ENCODE peak calls at places on chromosomes 2 and 18, in eight cellular contexts. K, J, I, R, D, E, X and H are unnamed samples.

GRCh38 chr2:107633580-107634147 is 193.0 kb upstream of the RGPD4 start:
- DNase-seq in X (peak; percentile 85), K (no peak), D (no peak), I (no peak), R (no peak), E (no peak), J (no peak), H (no peak)

GRCh38 chr2:92073036-92073814 is 2798.0 kb upstream of the TEKT4 start:
- DNase-seq in K (peak; percentile 8), I (no peak), J (no peak), X (no peak), D (no peak), E (peak; percentile 1), R (no peak), H (no peak)

GRCh38 chr2:137943035-137943830 is 21.0 kb upstream of the HNMT start:
- DNase-seq in K (no peak), J (no peak), X (no peak), I (no peak), E (no peak), R (no peak), D (peak; percentile 22), H (no peak)

GRCh38 chr2:176121377-176122111 is 975 bp upstream of the HOXD9 start:
- DNase-seq in E (no peak), K (no peak), R (no peak), J (no peak), I (no peak), D (no peak), X (no peak), H (no peak)

GRCh38 chr2:158197940-158198339 is 96.3 kb downstream of the UPP2 start:
- DNase-seq in K (no peak), I (no peak), D (peak; percentile 46), E (no peak), R (no peak), J (no peak), X (no peak), H (no peak)

GRCh38 chr2:32976409-32977063 is 29.8 kb downstream of the LTBP1 start:
- DNase-seq in J (no peak), R (no peak), K (no peak), I (no peak), X (no peak), D (no peak), E (peak; percentile 66), H (no peak)

GRCh38 chr18:22694954-22695353 is 238.2 kb upstream of the RBBP8 start:
- DNase-seq in I (peak; percentile 63), E (no peak), D (no peak), J (peak; percentile 57), K (no peak), X (peak; percentile 98), R (peak; percentile 61), H (no peak)

GRCh38 chr2:10911291-10912075 is at the start of gene KCNF1:
- DNase-seq in J (no peak), D (no peak), K (peak; percentile 53), X (peak; percentile 65), I (no peak), R (peak; percentile 79), E (no peak), H (no peak)

GRCh38 chr2:109645412-109646184 is 31.4 kb downstream of the SOWAHC start:
- DNase-seq in J (no peak), D (no peak), E (no peak), K (no peak), X (no peak), R (no peak), I (no peak), H (no peak)

GRCh38 chr2:43737097-43737854 is 36.6 kb upstream of the DYNC2LI1 start:
- DNase-seq in E (no peak), X (peak; percentile 90), I (peak; percentile 18), R (no peak), D (no peak), J (no peak), K (no peak), H (no peak)

GRCh38 chr2:26691140-26691539 is 1.4 kb upstream of the KCNK3 start:
- DNase-seq in R (no peak), E (no peak), I (no peak), J (no peak), X (no peak), K (no peak), D (no peak), H (no peak)

GRCh38 chr2:26691881-26692813 is at the start of gene KCNK3:
- DNase-seq in E (peak; percentile 43), D (peak; percentile 40), K (peak; percentile 75), R (peak; percentile 50), J (no peak), X (peak; percentile 25), I (no peak), H (no peak)

GRCh38 chr2:26694001-26694400 is 1.5 kb downstream of the KCNK3 start:
- DNase-seq in K (no peak), R (no peak), X (no peak), J (no peak), D (no peak), I (no peak), E (no peak), H (no peak)

GRCh38 chr2:26693287-26693849 is 846 bp downstream of the KCNK3 start:
- DNase-seq in X (no peak), I (no peak), J (no peak), K (no peak), E (no peak), D (no peak), R (no peak), H (no peak)

GRCh38 chr2:26692814-26693286 is 328 bp downstream of the KCNK3 start:
- DNase-seq in J (no peak), E (no peak), I (no peak), R (no peak), K (peak; percentile 47), X (peak; percentile 33), D (no peak), H (no peak)
- TF ChIP-seq POLR2A in J (no peak), E (no peak), I (no peak), R (no peak), K (no peak), X (no peak), D (no peak), H (no peak)

GRCh38 chr2:68453761-68454360 is 13.2 kb downstream of the FBXO48 start:
- DNase-seq in I (no peak), R (no peak), K (no peak), E (no peak), D (no peak), J (no peak), X (no peak), H (no peak)
- H3K4me3 ChIP-seq in I (no peak overlapping the region), R (no peak overlapping the region), K (no peak overlapping the region), E (no peak overlapping the region), D (no peak overlapping the region), J (no peak overlapping the region), X (no peak overlapping the region), H (no peak overlapping the region)

GRCh38 chr2:20619624-20620024 is 31.3 kb downstream of the HS1BP3 start:
- DNase-seq in J (no peak), K (no peak), I (no peak), X (no peak), D (no peak), R (no peak), E (no peak), H (no peak)
- H3K27ac ChIP-seq in J (peak overlapping the region; percentile 97), K (no peak overlapping the region), I (no peak overlapping the region), X (no peak overlapping the region), D (no peak overlapping the region), R (peak overlapping the region; percentile 90), E (peak overlapping the region; percentile 90), H (peak overlapping the region; percentile 93)

GRCh38 chr2:101622210-101622609 is 75.3 kb upstream of the MAP4K4 start:
- DNase-seq in K (no peak), R (no peak), X (no peak), J (no peak), D (no peak), E (no peak), I (no peak), H (no peak)

GRCh38 chr2:101619191-101619591 is 78.3 kb upstream of the MAP4K4 start:
- DNase-seq in K (no peak), D (peak; percentile 36), I (no peak), E (peak; percentile 28), J (peak; percentile 69), X (peak; percentile 48), R (no peak), H (no peak)

GRCh38 chr2:101624706-101625332 is 72.7 kb upstream of the MAP4K4 start:
- DNase-seq in D (no peak), R (no peak), K (no peak), J (no peak), I (no peak), E (no peak), X (no peak), H (no peak)

GRCh38 chr2:101625387-101625786 is 72.1 kb upstream of the MAP4K4 start:
- DNase-seq in E (no peak), R (no peak), K (no peak), X (peak; percentile 7), D (peak; percentile 55), J (no peak), I (no peak), H (no peak)

GRCh38 chr2:101622633-101623521 is 74.6 kb upstream of the MAP4K4 start:
- DNase-seq in X (no peak), I (no peak), J (no peak), K (no peak), D (no peak), R (no peak), E (no peak), H (no peak)
- TF ChIP-seq POLR2A in X (no peak), I (no peak), J (no peak), K (no peak), D (no peak), R (no peak), E (no peak), H (no peak)

GRCh38 chr2:85736456-85737355 is 17.1 kb upstream of the ATOH8 start:
- DNase-seq in K (no peak), D (no peak), J (no peak), E (no peak), R (no peak), I (no peak), X (no peak), H (no peak)
- H3K4me3 ChIP-seq in K (no peak overlapping the region), D (no peak overlapping the region), J (no peak overlapping the region), E (no peak overlapping the region), R (no peak overlapping the region), I (no peak overlapping the region), X (no peak overlapping the region), H (no peak overlapping the region)

GRCh38 chr18:48874701-48875162 is 76.0 kb downstream of the SMAD7 start:
- DNase-seq in X (no peak), J (no peak), K (no peak), I (no peak), D (no peak), E (no peak), R (no peak), H (no peak)
- H3K27ac ChIP-seq in X (no peak overlapping the region), J (no peak overlapping the region), K (no peak overlapping the region), I (no peak overlapping the region), D (no peak overlapping the region), E (no peak overlapping the region), R (peak overlapping the region; percentile 94), H (no peak overlapping the region)

DNA sequence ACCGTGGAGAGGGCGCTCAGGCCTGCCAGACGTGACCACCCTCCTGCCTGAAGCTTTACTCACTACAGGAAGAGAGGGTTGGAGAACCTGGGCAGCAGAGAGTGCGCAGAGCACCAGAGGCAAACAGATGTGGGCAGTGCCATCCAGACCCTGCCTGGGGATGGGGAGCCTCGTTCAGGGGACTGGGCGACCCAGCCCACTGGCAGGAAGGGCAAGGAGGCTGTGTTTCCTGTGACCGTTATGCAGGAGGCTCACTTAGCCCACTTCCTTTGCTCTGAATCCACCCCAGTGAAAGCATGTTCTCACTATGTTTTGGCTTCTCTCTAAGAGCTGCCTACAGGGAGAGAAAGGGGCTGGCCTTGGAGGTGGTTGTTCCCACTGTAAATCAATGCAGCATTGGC is 23.1 kb upstream of the ACKR3 start:
- DNase-seq in D (no peak), I (no peak), R (no peak), K (no peak), J (no peak), X (no peak), E (no peak), H (no peak)
- TF ChIP-seq POLR2A in D (no peak), I (no peak), R (no peak), K (no peak), J (no peak), X (no peak), E (no peak), H (no peak)